ENCODE peak calls at places on chromosome 3, in six cellular contexts. One of them, this sample, is unnamed.

GRCh38 chr3:183650554-183650953 is 15.1 kb downstream of the KLHL24 start:
- DNase-seq in NCI-H524: no peak
- DNase-seq in ovary: no peak
- DNase-seq in activated CD4-positive, alpha-beta T cell treated with anti-CD3 and anti-CD28 coated beads, Interleukin-2, amount 50 U/mL, for 48 hours: no peak
- DNase-seq in hypothalamus: no peak
- DNase-seq in GM20000: no peak
- DNase-seq in this sample: no peak

GRCh38 chr3:4493931-4494806 is 1.0 kb downstream of the ITPR1 start:
- DNase-seq in activated CD4-positive, alpha-beta T cell treated with anti-CD3 and anti-CD28 coated beads, Interleukin-2, amount 50 U/mL, for 48 hours: no peak
- DNase-seq in NCI-H524: peak
- DNase-seq in hypothalamus: no peak
- DNase-seq in GM20000: no peak
- DNase-seq in ovary: peak
- DNase-seq in this sample: no peak

GRCh38 chr3:152097120-152097519 is 171.6 kb upstream of the MBNL1 start:
- DNase-seq in hypothalamus: no peak
- DNase-seq in GM20000: no peak
- DNase-seq in ovary: no peak
- DNase-seq in activated CD4-positive, alpha-beta T cell treated with anti-CD3 and anti-CD28 coated beads, Interleukin-2, amount 50 U/mL, for 48 hours: no peak
- DNase-seq in NCI-H524: no peak
- DNase-seq in this sample: no peak

GRCh38 chr3:17810759-17811158 is 68.3 kb upstream of the TBC1D5 start:
- DNase-seq in GM20000: no peak
- DNase-seq in NCI-H524: no peak
- DNase-seq in hypothalamus: no peak
- DNase-seq in activated CD4-positive, alpha-beta T cell treated with anti-CD3 and anti-CD28 coated beads, Interleukin-2, amount 50 U/mL, for 48 hours: no peak
- DNase-seq in ovary: no peak
- DNase-seq in this sample: no peak

GRCh38 chr3:117052356-117052755 is 342.8 kb downstream of the TUSC7 start:
- DNase-seq in hypothalamus: no peak
- DNase-seq in ovary: no peak
- DNase-seq in activated CD4-positive, alpha-beta T cell treated with anti-CD3 and anti-CD28 coated beads, Interleukin-2, amount 50 U/mL, for 48 hours: no peak
- DNase-seq in NCI-H524: no peak
- DNase-seq in GM20000: no peak
- DNase-seq in this sample: no peak

GRCh38 chr3:63861306-63861705 is 2.3 kb downstream of the THOC7 start:
- DNase-seq in ovary: no peak
- DNase-seq in NCI-H524: no peak
- DNase-seq in activated CD4-positive, alpha-beta T cell treated with anti-CD3 and anti-CD28 coated beads, Interleukin-2, amount 50 U/mL, for 48 hours: no peak
- DNase-seq in GM20000: no peak
- DNase-seq in hypothalamus: no peak
- DNase-seq in this sample: no peak

GRCh38 chr3:47323431-47324277 is 40.9 kb downstream of the KLHL18 start:
- DNase-seq in hypothalamus: no peak
- DNase-seq in GM20000: no peak
- DNase-seq in NCI-H524: no peak
- DNase-seq in activated CD4-positive, alpha-beta T cell treated with anti-CD3 and anti-CD28 coated beads, Interleukin-2, amount 50 U/mL, for 48 hours: no peak
- DNase-seq in ovary: no peak
- DNase-seq in this sample: no peak

GRCh38 chr3:120983841-120984240 is 75.8 kb downstream of the STXBP5L start:
- DNase-seq in ovary: no peak
- DNase-seq in NCI-H524: no peak
- DNase-seq in hypothalamus: no peak
- DNase-seq in activated CD4-positive, alpha-beta T cell treated with anti-CD3 and anti-CD28 coated beads, Interleukin-2, amount 50 U/mL, for 48 hours: no peak
- DNase-seq in GM20000: no peak
- DNase-seq in this sample: no peak